ENCODE peak calls at places on chromosomes 5 and 9, in five cellular contexts. V is left colon; J is WTC11; H is stimulated activated CD8-positive, alpha-beta memory T cell treated with anti-CD3 and anti-CD28 coated beads, Interleukin-2, amount 100 ng/mL, for 48 hours; X is RPMI8226. O is an unnamed sample.

GRCh38 chr5:56534102-56534501 is 281.2 kb upstream of the MAP3K1 start:
- DNase-seq in V (no peak), J (no peak), H (no peak), X (no peak), O (no peak)

GRCh38 chr5:78361226-78361993 is 993 bp downstream of the SCAMP1 start:
- DNase-seq in V (peak), J (no peak), H (no peak), X (peak), O (peak)

GRCh38 chr5:67303356-67303755 is 106.8 kb upstream of the CD180 start:
- DNase-seq in V (no peak), J (no peak), H (no peak), X (no peak), O (no peak)

GRCh38 chr9:134068742-134069535 is 1.1 kb upstream of the BRD3 start:
- DNase-seq in V (peak), J (no peak), H (no peak), X (no peak), O (no peak)

GRCh38 chr9:105151686-105151995 is 92.8 kb upstream of the SLC44A1 start:
- DNase-seq in V (no peak), J (no peak), H (no peak), X (no peak), O (no peak)

GRCh38 chr5:96407441-96407840 is 25.6 kb downstream of the PCSK1 start:
- DNase-seq in V (no peak), J (no peak), H (no peak), X (no peak), O (no peak)

GRCh38 chr5:61706751-61707150 is 374.7 kb downstream of the ZSWIM6 start:
- DNase-seq in V (no peak), J (no peak), H (no peak), X (no peak), O (no peak)

GRCh38 chr9:134814598-134815215 is 65.9 kb upstream of the FCN2 start:
- DNase-seq in V (no peak), J (no peak), H (no peak), X (no peak), O (no peak)

GRCh38 chr9:134526798-134527492 is 114.7 kb upstream of the COL5A1 start:
- DNase-seq in V (no peak), J (no peak), H (no peak), X (no peak), O (no peak)

GRCh38 chr5:66554211-66554610 is 42.0 kb upstream of the MAST4 start:
- DNase-seq in V (no peak), J (no peak), H (no peak), X (peak), O (no peak)

GRCh38 chr9:6412572-6413364 is at the start of gene UHRF2:
- DNase-seq in V (peak), J (peak), H (peak), X (peak), O (peak)

GRCh38 chr9:120818595-120818994 is 24.1 kb downstream of the PSMD5 start:
- DNase-seq in V (no peak), J (no peak), H (no peak), X (no peak), O (no peak)

GRCh38 chr5:126054593-126055347 is 368.4 kb upstream of the GRAMD2B start:
- DNase-seq in V (no peak), J (no peak), H (no peak), X (no peak), O (no peak)

GRCh38 chr5:146515473-146516150 is 378 bp downstream of the GPR151 start:
- DNase-seq in V (no peak), J (no peak), H (no peak), X (no peak), O (no peak)

GRCh38 chr5:128038641-128039040 is 44.9 kb upstream of the SLC12A2 start:
- DNase-seq in V (no peak), J (no peak), H (no peak), X (no peak), O (no peak)

O was measured in stimulated activated effector memory CD8-positive, alpha-beta T cell treated with anti-CD3 and anti-CD28 coated beads, Interleukin-12 subunit alpha, Interleukin-12 subunit beta, amount 100 ng/mL, for 72 hours.